ENCODE peak calls at places on chromosomes 11 and 22, in seven cellular contexts. T, N, D, Q, H, Y and A are unnamed samples.

GRCh38 chr11:34647131-34647530 is 26.2 kb downstream of the EHF start:
- DNase-seq in H (no peak), Q (no peak), Y (no peak), T (no peak), D (no peak), N (no peak), A (no peak)

GRCh38 chr22:49993649-49994360 is 18.8 kb downstream of the IL17REL start:
- DNase-seq in H (no peak), Q (no peak), N (no peak), Y (peak; percentile 25), D (no peak), T (no peak), A (no peak)

GRCh38 chr11:57653162-57653561 is 3.5 kb upstream of the YPEL4 start:
- DNase-seq in N (no peak), Y (no peak), D (no peak), T (no peak), Q (no peak), H (no peak), A (peak; percentile 52)

GRCh38 chr11:117725048-117725734 is 71.8 kb downstream of the DSCAML1 start:
- DNase-seq in H (no peak), Q (no peak), T (no peak), Y (peak; percentile 72), D (no peak), N (no peak), A (no peak)

GRCh38 chr11:2792376-2793250 is 92.8 kb upstream of the KCNQ1OT1 start:
- DNase-seq in N (no peak), Q (no peak), Y (no peak), D (no peak), T (no peak), H (no peak), A (no peak)

GRCh38 chr11:113885897-113886296 is 10.5 kb upstream of the USP28 start:
- DNase-seq in N (no peak), D (no peak), T (no peak), Q (no peak), H (no peak), Y (no peak), A (no peak)

GRCh38 chr11:34176980-34177319 is 71.5 kb downstream of the NAT10 start:
- DNase-seq in Y (no peak), T (no peak), D (no peak), H (no peak), Q (no peak), N (no peak), A (no peak)

GRCh38 chr22:47591016-47591415 is 828.6 kb downstream of the TBC1D22A start:
- DNase-seq in Q (no peak), Y (no peak), H (no peak), T (no peak), N (no peak), D (no peak), A (no peak)

GRCh38 chr11:108887436-108888238 is 222.8 kb downstream of the DDX10 start:
- DNase-seq in N (no peak), T (no peak), D (no peak), Y (no peak), H (no peak), Q (no peak), A (no peak)

GRCh38 chr11:24437123-24437522 is 59.7 kb upstream of the LUZP2 start:
- DNase-seq in D (no peak), T (no peak), H (no peak), Q (no peak), Y (no peak), N (no peak), A (no peak)

GRCh38 chr22:39030705-39031104 is 9.8 kb downstream of the APOBEC3D start:
- DNase-seq in Y (no peak), H (no peak), D (no peak), Q (no peak), T (no peak), N (no peak), A (no peak)

GRCh38 chr22:30927806-30928205 is 40.8 kb downstream of the MORC2 start:
- DNase-seq in N (no peak), T (no peak), Y (no peak), H (no peak), D (no peak), Q (no peak), A (no peak)
- TF ChIP-seq MAX in N (no peak), T (no peak), Y (no peak), H (no peak), D (no peak), Q (no peak), A (no peak)

DNA sequence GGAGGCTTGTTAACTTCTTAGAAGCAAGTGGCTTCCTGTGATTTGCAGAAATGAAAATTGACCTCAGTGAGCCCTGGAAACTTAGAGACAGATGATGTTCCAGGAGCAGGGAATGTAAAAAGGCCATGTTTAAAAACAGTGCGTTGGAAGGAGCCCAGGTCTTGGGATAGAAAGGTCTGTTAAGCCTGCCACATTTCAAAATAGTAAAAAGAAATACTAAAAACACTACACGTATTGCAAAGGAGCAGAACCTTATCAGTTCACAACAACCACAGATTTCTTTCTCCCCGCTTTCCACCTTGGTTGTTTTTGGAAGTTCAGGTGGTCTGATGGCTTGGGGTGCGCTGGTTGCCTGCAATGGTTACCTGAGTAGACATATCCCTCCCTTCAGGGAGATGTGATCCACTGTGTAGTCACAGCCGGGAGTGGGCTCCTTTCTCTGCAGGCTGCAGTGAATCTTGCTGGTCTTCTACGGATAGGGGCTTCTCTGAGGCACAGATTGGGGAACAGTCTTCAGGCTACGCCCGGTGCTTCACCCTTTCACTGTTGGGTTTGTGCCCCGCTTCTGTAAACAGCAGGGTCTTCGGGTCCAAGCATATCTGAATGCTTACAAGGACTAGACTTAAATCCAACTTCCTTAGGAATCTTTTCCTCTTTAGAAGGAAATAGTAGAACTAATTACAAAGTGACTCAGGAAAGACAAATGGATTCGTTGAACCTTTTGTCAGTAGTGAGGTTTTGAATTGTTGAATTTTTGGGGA is 1.9 kb downstream of the TEAD1 start:
- DNase-seq in H (peak; percentile 58), T (no peak), D (no peak), Y (peak; percentile 34), Q (no peak), N (no peak), A (no peak)
- H3K4me3 ChIP-seq in H (peak overlapping the region; percentile 85), T (peak overlapping the region; percentile 90), D (peak overlapping the region; percentile 76), Y (peak overlapping the region; percentile 85), Q (no peak overlapping the region), N (peak overlapping the region; percentile 68), A (no peak overlapping the region)

GRCh38 chr11:129785383-129786111 is 30.1 kb upstream of the TMEM45B start:
- DNase-seq in Q (no peak), T (no peak), Y (peak; percentile 11), H (no peak), D (peak; percentile 41), N (no peak), A (peak; percentile 67)
- TF ChIP-seq MAX in Q (no peak), T (no peak), Y (no peak), H (no peak), D (no peak), N (no peak), A (no peak)

GRCh38 chr11:10751581-10751940 is 515 bp downstream of the CTR9 start:
- DNase-seq in Q (no peak), H (no peak), T (no peak), Y (no peak), N (no peak), D (no peak), A (no peak)

GRCh38 chr11:10752061-10752460 is 1.0 kb downstream of the CTR9 start:
- DNase-seq in Y (no peak), D (no peak), Q (no peak), T (no peak), N (no peak), H (no peak), A (no peak)

GRCh38 chr11:10749476-10749875 is 1.6 kb upstream of the CTR9 start:
- DNase-seq in Y (no peak), Q (no peak), N (no peak), H (no peak), T (no peak), D (no peak), A (no peak)

GRCh38 chr11:10750838-10751580 is at the start of gene CTR9:
- DNase-seq in D (peak; percentile 87), Y (peak; percentile 89), H (peak; percentile 96), Q (peak; percentile 80), T (peak; percentile 85), N (peak; percentile 83), A (peak; percentile 96)

DNA sequence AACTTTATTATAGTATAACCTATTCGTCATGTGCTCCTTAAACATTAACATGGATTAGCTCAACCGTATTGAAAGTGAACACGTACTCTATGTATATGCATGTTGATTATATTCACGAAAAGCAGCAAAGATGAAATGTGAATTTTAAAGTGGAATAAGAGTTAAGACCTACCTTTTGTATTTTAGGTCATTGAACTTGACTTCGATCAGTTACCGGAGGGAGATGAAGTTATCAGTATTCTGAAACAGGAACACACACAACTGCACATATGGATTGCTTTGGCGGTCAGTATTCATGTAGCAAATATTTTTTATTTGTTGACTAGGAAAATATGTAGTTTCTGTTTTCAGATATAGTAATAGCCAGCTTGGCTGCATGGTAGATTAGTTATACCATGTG is 1.4 kb downstream of the CTR9 start:
- DNase-seq in Y (no peak), Q (no peak), T (no peak), N (no peak), H (no peak), D (no peak), A (no peak)
- H3K4me3 ChIP-seq in Y (peak overlapping the region; percentile 98), Q (peak overlapping the region; percentile 63), T (peak overlapping the region; percentile 78), N (peak overlapping the region; percentile 94), H (no peak overlapping the region), D (peak overlapping the region; percentile 87), A (peak overlapping the region; percentile 95)

GRCh38 chr11:4161305-4161704 is 66.7 kb downstream of the RRM1 start:
- DNase-seq in D (no peak), T (no peak), Y (no peak), H (no peak), Q (no peak), N (no peak), A (no peak)
- TF ChIP-seq MAX in D (no peak), T (no peak), Y (no peak), H (no peak), Q (no peak), N (no peak), A (no peak)

GRCh38 chr11:60786811-60787567 is 1.9 kb downstream of the MS4A10 start:
- DNase-seq in D (no peak), N (no peak), T (no peak), Y (no peak), H (peak; percentile 96), Q (no peak), A (no peak)
- H3K4me3 ChIP-seq in D (no peak overlapping the region), N (no peak overlapping the region), T (no peak overlapping the region), Y (no peak overlapping the region), H (no peak overlapping the region), Q (no peak overlapping the region), A (no peak overlapping the region)